ENCODE peak calls at places on chromosomes 3 and 15, in five cellular contexts. One of them, this sample, is unnamed.
A peak's percentile ranks its signal among the peaks of the same experiment; 100 is the strongest.

GRCh38 chr3:114035146-114035545 is 21.2 kb downstream of the CCDC191 start:
- DNase-seq in IMR-90: peak; percentile 69
- DNase-seq in right atrium auricular region: no peak
- DNase-seq in fibroblast of lung: peak; percentile 43
- DNase-seq in CD4-positive, CD25-positive, alpha-beta regulatory T cell: no peak
- DNase-seq in this sample: no peak

GRCh38 chr3:154749514-154749913 is 319.5 kb upstream of the GPR149 start:
- DNase-seq in IMR-90: no peak
- DNase-seq in right atrium auricular region: no peak
- DNase-seq in fibroblast of lung: no peak
- DNase-seq in CD4-positive, CD25-positive, alpha-beta regulatory T cell: no peak
- DNase-seq in this sample: no peak

GRCh38 chr3:184724662-184725061 is 12.8 kb upstream of the MAGEF1 start:
- DNase-seq in IMR-90: no peak
- DNase-seq in right atrium auricular region: no peak
- DNase-seq in fibroblast of lung: no peak
- DNase-seq in CD4-positive, CD25-positive, alpha-beta regulatory T cell: no peak
- DNase-seq in this sample: no peak

GRCh38 chr15:91966181-91966552 is 112.7 kb downstream of the SLCO3A1 start:
- DNase-seq in IMR-90: no peak
- DNase-seq in right atrium auricular region: no peak
- DNase-seq in fibroblast of lung: no peak
- DNase-seq in CD4-positive, CD25-positive, alpha-beta regulatory T cell: no peak
- DNase-seq in this sample: no peak

GRCh38 chr3:30915782-30916181 is 21.3 kb upstream of the GADL1 start:
- DNase-seq in IMR-90: no peak
- DNase-seq in right atrium auricular region: no peak
- DNase-seq in fibroblast of lung: peak; percentile 36
- DNase-seq in CD4-positive, CD25-positive, alpha-beta regulatory T cell: no peak
- DNase-seq in this sample: no peak

GRCh38 chr3:50166309-50167019 is 11.3 kb downstream of the SEMA3F start:
- DNase-seq in IMR-90: no peak
- DNase-seq in right atrium auricular region: no peak
- DNase-seq in fibroblast of lung: peak; percentile 79
- DNase-seq in CD4-positive, CD25-positive, alpha-beta regulatory T cell: no peak
- DNase-seq in this sample: no peak

GRCh38 chr15:74291101-74292071 is 55.3 kb downstream of the CCDC33 start:
- DNase-seq in IMR-90: peak; percentile 68
- DNase-seq in right atrium auricular region: peak; percentile 69
- DNase-seq in fibroblast of lung: peak; percentile 85
- DNase-seq in CD4-positive, CD25-positive, alpha-beta regulatory T cell: peak; percentile 66
- DNase-seq in this sample: peak; percentile 70

GRCh38 chr3:147410518-147411234 is 1.5 kb downstream of the ZIC1 start:
- DNase-seq in IMR-90: peak; percentile 39
- DNase-seq in right atrium auricular region: no peak
- DNase-seq in fibroblast of lung: peak; percentile 65
- DNase-seq in CD4-positive, CD25-positive, alpha-beta regulatory T cell: peak; percentile 34
- DNase-seq in this sample: no peak

GRCh38 chr3:188916934-188917391 is 254.8 kb upstream of the TPRG1 start:
- DNase-seq in IMR-90: no peak
- DNase-seq in right atrium auricular region: no peak
- DNase-seq in fibroblast of lung: peak; percentile 20
- DNase-seq in CD4-positive, CD25-positive, alpha-beta regulatory T cell: peak; percentile 91
- DNase-seq in this sample: no peak

DNA sequence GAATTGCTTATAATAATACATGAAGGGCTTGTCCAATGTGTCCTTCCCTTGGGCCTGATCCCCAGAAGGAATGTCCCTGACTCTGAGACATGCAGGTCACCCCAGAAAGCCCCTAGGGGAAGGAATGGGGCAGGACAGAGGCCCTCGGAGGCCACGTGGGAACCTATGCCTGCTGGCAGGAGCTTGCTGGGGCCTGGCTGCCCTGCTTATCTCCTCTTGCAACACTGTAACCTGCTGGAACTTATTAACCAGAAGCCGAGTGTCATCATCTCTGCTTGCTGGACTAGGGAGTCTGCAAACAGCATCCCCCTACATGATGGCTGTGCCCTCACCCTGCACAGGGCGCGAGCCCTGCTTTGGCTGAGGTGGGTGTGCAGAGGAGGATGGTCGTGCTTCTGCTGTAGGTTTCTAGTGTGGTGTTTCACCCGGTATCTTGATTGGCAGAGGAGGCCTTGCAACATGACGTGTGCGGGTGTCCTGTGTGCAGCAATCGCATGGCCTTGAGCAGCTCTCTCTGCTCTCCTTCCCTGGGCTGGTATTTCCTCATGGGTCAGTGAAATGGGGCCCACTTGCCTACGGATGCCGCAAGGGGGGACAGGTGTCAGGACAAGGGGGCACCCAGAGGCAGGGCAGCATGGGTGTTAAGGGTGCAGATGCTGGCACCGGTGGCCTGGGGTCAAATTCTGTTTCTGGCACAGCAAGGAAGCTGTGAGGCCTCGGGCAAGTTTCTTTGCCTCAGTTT is 5.0 kb downstream of the CHST13 start:
- DNase-seq in IMR-90: no peak
- DNase-seq in right atrium auricular region: no peak
- DNase-seq in fibroblast of lung: no peak
- DNase-seq in CD4-positive, CD25-positive, alpha-beta regulatory T cell: no peak
- DNase-seq in this sample: peak; percentile 48
- H3K4me1 ChIP-seq in IMR-90: no peaks in the 10 kb centered on the region
- H3K4me1 ChIP-seq in right atrium auricular region: peaks cover 31% of the 10 kb centered on the region
- H3K4me1 ChIP-seq in fibroblast of lung: no peaks in the 10 kb centered on the region
- H3K4me1 ChIP-seq in CD4-positive, CD25-positive, alpha-beta regulatory T cell: no peaks in the 10 kb centered on the region
- H3K4me1 ChIP-seq in this sample: peaks cover 49% of the 10 kb centered on the region

GRCh38 chr3:51382947-51383578 is 2.0 kb upstream of the MANF start:
- DNase-seq in IMR-90: no peak
- DNase-seq in right atrium auricular region: no peak
- DNase-seq in fibroblast of lung: no peak
- DNase-seq in CD4-positive, CD25-positive, alpha-beta regulatory T cell: no peak
- DNase-seq in this sample: no peak
- H3K4me3 ChIP-seq in IMR-90: no peak overlapping the region
- H3K4me3 ChIP-seq in right atrium auricular region: no peak overlapping the region
- H3K4me3 ChIP-seq in fibroblast of lung: peak overlapping the region; percentile 80
- H3K4me3 ChIP-seq in CD4-positive, CD25-positive, alpha-beta regulatory T cell: no peak overlapping the region
- H3K4me3 ChIP-seq in this sample: peak overlapping the region; percentile 89

GRCh38 chr15:98241032-98241554 is 280.6 kb downstream of the ARRDC4 start:
- DNase-seq in IMR-90: no peak
- DNase-seq in right atrium auricular region: no peak
- DNase-seq in fibroblast of lung: no peak
- DNase-seq in CD4-positive, CD25-positive, alpha-beta regulatory T cell: no peak
- DNase-seq in this sample: no peak
- H3K9me3 ChIP-seq in IMR-90: peaks cover 5% of the 10 kb centered on the region
- H3K9me3 ChIP-seq in right atrium auricular region: no peaks in the 10 kb centered on the region
- H3K9me3 ChIP-seq in fibroblast of lung: no peaks in the 10 kb centered on the region
- H3K9me3 ChIP-seq in CD4-positive, CD25-positive, alpha-beta regulatory T cell: no peaks in the 10 kb centered on the region
- H3K9me3 ChIP-seq in this sample: no peaks in the 10 kb centered on the region

GRCh38 chr3:194162070-194162678 is 26.2 kb downstream of the HES1 start:
- DNase-seq in IMR-90: no peak
- DNase-seq in right atrium auricular region: no peak
- DNase-seq in fibroblast of lung: no peak
- DNase-seq in CD4-positive, CD25-positive, alpha-beta regulatory T cell: no peak
- DNase-seq in this sample: no peak

GRCh38 chr3:194163697-194164096 is 27.7 kb downstream of the HES1 start:
- DNase-seq in IMR-90: no peak
- DNase-seq in right atrium auricular region: no peak
- DNase-seq in fibroblast of lung: no peak
- DNase-seq in CD4-positive, CD25-positive, alpha-beta regulatory T cell: no peak
- DNase-seq in this sample: no peak

GRCh38 chr3:194161181-194162045 is 25.5 kb downstream of the HES1 start:
- DNase-seq in IMR-90: no peak
- DNase-seq in right atrium auricular region: no peak
- DNase-seq in fibroblast of lung: no peak
- DNase-seq in CD4-positive, CD25-positive, alpha-beta regulatory T cell: no peak
- DNase-seq in this sample: no peak

GRCh38 chr3:194165619-194166018 is 29.7 kb downstream of the HES1 start:
- DNase-seq in IMR-90: no peak
- DNase-seq in right atrium auricular region: no peak
- DNase-seq in fibroblast of lung: no peak
- DNase-seq in CD4-positive, CD25-positive, alpha-beta regulatory T cell: no peak
- DNase-seq in this sample: no peak

GRCh38 chr3:194162817-194163584 is 27.1 kb downstream of the HES1 start:
- DNase-seq in IMR-90: no peak
- DNase-seq in right atrium auricular region: no peak
- DNase-seq in fibroblast of lung: no peak
- DNase-seq in CD4-positive, CD25-positive, alpha-beta regulatory T cell: no peak
- DNase-seq in this sample: no peak
- H3K4me1 ChIP-seq in IMR-90: no peaks in the 10 kb centered on the region
- H3K4me1 ChIP-seq in right atrium auricular region: no peaks in the 10 kb centered on the region
- H3K4me1 ChIP-seq in fibroblast of lung: no peaks in the 10 kb centered on the region
- H3K4me1 ChIP-seq in CD4-positive, CD25-positive, alpha-beta regulatory T cell: no peaks in the 10 kb centered on the region
- H3K4me1 ChIP-seq in this sample: peaks cover 27% of the 10 kb centered on the region

GRCh38 chr3:11290743-11291680 is 18.8 kb downstream of the ATG7 start:
- DNase-seq in IMR-90: peak; percentile 84
- DNase-seq in right atrium auricular region: no peak
- DNase-seq in fibroblast of lung: peak; percentile 82
- DNase-seq in CD4-positive, CD25-positive, alpha-beta regulatory T cell: peak; percentile 80
- DNase-seq in this sample: no peak

GRCh38 chr3:11289864-11290263 is 17.7 kb downstream of the ATG7 start:
- DNase-seq in IMR-90: no peak
- DNase-seq in right atrium auricular region: no peak
- DNase-seq in fibroblast of lung: no peak
- DNase-seq in CD4-positive, CD25-positive, alpha-beta regulatory T cell: no peak
- DNase-seq in this sample: no peak

GRCh38 chr3:11288021-11288491 is 15.9 kb downstream of the ATG7 start:
- DNase-seq in IMR-90: peak; percentile 51
- DNase-seq in right atrium auricular region: no peak
- DNase-seq in fibroblast of lung: peak; percentile 72
- DNase-seq in CD4-positive, CD25-positive, alpha-beta regulatory T cell: no peak
- DNase-seq in this sample: no peak

GRCh38 chr3:11291808-11292207 is 19.6 kb downstream of the ATG7 start:
- DNase-seq in IMR-90: no peak
- DNase-seq in right atrium auricular region: no peak
- DNase-seq in fibroblast of lung: no peak
- DNase-seq in CD4-positive, CD25-positive, alpha-beta regulatory T cell: no peak
- DNase-seq in this sample: no peak

DNA sequence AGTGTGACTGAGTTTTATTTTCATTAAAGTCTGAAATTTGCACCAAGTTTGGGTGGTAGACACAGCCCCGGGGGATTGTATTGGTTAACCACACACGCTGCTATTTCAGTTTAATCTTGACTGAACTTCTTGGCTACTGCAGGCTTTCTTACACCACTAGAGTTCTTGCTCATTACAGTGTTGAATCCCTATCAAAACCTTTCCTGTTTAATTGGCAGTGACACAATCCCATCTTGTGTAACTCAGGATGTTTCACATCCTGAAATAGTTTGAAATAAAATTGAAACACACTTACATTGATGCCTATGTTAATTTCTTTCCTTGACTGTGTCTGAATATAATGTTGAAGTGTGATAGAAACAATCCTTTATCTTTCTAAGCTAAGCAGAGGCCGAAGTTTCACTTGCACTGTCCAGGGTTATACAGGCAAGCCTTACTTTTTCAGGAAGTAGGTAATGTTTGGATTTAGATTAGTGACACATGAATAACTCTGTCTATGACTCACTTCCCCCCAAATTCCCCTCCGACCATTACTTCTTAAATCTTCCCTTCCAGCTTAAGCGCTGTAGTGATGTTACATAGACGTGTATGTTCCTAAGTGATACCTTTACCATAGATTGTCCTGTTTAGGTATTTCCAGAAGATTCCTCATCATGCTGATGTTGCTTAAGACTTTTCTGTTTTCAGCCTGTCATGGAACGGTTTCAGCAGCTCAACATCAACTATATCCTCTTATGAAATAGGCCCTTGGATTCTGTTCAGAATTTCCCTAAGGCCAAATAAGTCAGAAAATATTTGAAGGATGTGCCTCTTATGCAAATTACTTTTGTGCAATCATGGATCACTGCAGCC is 16.8 kb downstream of the ATG7 start:
- DNase-seq in IMR-90: peak; percentile 96
- DNase-seq in right atrium auricular region: no peak
- DNase-seq in fibroblast of lung: peak; percentile 95
- DNase-seq in CD4-positive, CD25-positive, alpha-beta regulatory T cell: no peak
- DNase-seq in this sample: no peak
- H3K4me3 ChIP-seq in IMR-90: peak overlapping the region; percentile 10
- H3K4me3 ChIP-seq in right atrium auricular region: no peak overlapping the region
- H3K4me3 ChIP-seq in fibroblast of lung: peak overlapping the region; percentile 17
- H3K4me3 ChIP-seq in CD4-positive, CD25-positive, alpha-beta regulatory T cell: peak overlapping the region; percentile 33
- H3K4me3 ChIP-seq in this sample: no peak overlapping the region

DNA sequence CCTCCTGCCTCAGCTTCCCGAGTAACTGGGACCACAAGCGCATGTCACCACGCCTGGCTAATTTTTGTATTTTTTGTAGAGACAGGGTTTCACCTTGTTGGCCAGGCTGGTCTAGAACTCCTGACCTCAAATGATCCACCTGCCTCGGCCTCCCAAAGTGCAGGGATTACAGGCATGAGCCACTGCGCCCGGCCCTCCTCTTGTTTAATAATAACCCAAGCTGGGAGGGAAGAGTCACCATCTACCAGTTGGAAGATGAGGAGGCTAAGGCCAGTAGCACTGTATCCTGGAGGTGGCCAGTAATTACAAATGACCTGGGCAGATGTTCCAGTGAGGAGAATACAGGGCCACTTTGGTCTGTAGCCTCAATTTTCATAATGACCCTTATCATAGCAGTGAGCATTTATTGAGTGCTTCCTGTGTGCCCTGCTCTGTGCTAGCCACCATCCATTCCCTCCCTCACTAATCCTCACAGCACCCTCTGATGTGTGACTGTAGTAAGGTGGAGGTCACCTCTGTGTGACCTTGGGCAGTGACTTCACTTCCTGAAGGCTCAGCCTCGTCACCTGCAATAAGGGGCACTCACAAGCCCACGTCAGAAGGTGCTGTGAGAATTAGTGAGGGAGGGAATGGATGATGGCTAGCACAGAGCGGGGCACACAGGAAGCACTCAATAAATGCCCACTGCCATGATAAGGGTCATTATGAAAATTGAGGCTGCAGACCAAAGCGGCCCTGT is 64.2 kb downstream of the ABTB1 start:
- DNase-seq in IMR-90: no peak
- DNase-seq in right atrium auricular region: no peak
- DNase-seq in fibroblast of lung: no peak
- DNase-seq in CD4-positive, CD25-positive, alpha-beta regulatory T cell: no peak
- DNase-seq in this sample: no peak
- H3K9me3 ChIP-seq in IMR-90: no peaks in the 10 kb centered on the region
- H3K9me3 ChIP-seq in right atrium auricular region: no peaks in the 10 kb centered on the region
- H3K9me3 ChIP-seq in fibroblast of lung: no peaks in the 10 kb centered on the region
- H3K9me3 ChIP-seq in CD4-positive, CD25-positive, alpha-beta regulatory T cell: no peaks in the 10 kb centered on the region
- H3K9me3 ChIP-seq in this sample: no peaks in the 10 kb centered on the region